ENCODE peak calls at places on chromosomes 3 and 15, in seven cellular contexts. F, H, Y, M, D, L and G are unnamed samples.

GRCh38 chr3:170419301-170420087 is 826 bp downstream of the CLDN11 start:
- DNase-seq in M (no peak), F (peak), D (peak), L (no peak), H (no peak), Y (no peak), G (peak)

GRCh38 chr15:29612096-29612495 is 210.2 kb downstream of the TJP1 start:
- DNase-seq in F (peak), H (peak), Y (no peak), D (peak), L (peak), M (no peak), G (peak)

GRCh38 chr3:122635789-122636188 is 44.9 kb upstream of the PARP14 start:
- DNase-seq in H (peak), Y (no peak), F (no peak), L (no peak), M (peak), D (peak), G (peak)

GRCh38 chr3:79253704-79254103 is 514.1 kb downstream of the ROBO1 start:
- DNase-seq in D (no peak), F (no peak), L (no peak), Y (no peak), M (no peak), H (no peak), G (no peak)

GRCh38 chr3:146845361-146845760 is 240.2 kb upstream of the PLSCR5 start:
- DNase-seq in D (no peak), H (no peak), F (no peak), M (no peak), Y (no peak), L (no peak), G (no peak)

GRCh38 chr15:90037961-90038633 is 37.0 kb downstream of the ZNF710 start:
- DNase-seq in F (peak), D (no peak), Y (no peak), H (peak), L (no peak), M (peak), G (peak)

GRCh38 chr3:137066092-137066491 is 108.3 kb downstream of the IL20RB start:
- DNase-seq in D (no peak), F (no peak), H (no peak), L (no peak), Y (no peak), M (no peak), G (peak)

GRCh38 chr3:189652042-189652441 is 20.9 kb downstream of the TP63 start:
- DNase-seq in Y (no peak), F (peak), M (peak), L (no peak), H (peak), D (no peak), G (peak)

GRCh38 chr15:77627067-77627466 is 5.6 kb downstream of the LINGO1 start:
- DNase-seq in L (no peak), F (no peak), D (no peak), M (no peak), H (no peak), Y (no peak), G (no peak)

GRCh38 chr3:122199552-122199951 is 16.1 kb downstream of the CASR start:
- DNase-seq in F (no peak), L (no peak), Y (no peak), M (no peak), D (no peak), H (no peak), G (no peak)

GRCh38 chr3:127065561-127066270 is 82.8 kb downstream of the PLXNA1 start:
- DNase-seq in Y (no peak), M (no peak), D (no peak), H (no peak), L (no peak), F (no peak), G (peak)

GRCh38 chr15:65641723-65642475 is 20.2 kb downstream of the SLC24A1 start:
- DNase-seq in Y (no peak), D (no peak), L (no peak), M (no peak), H (no peak), F (peak), G (peak)

GRCh38 chr15:62791694-62792093 is 250.9 kb upstream of the TPM1 start:
- DNase-seq in H (no peak), Y (no peak), M (no peak), D (no peak), F (no peak), L (no peak), G (no peak)

GRCh38 chr3:10941972-10942371 is 50.6 kb upstream of the SLC6A1 start:
- DNase-seq in Y (no peak), L (no peak), F (peak), D (no peak), M (peak), H (no peak), G (no peak)

GRCh38 chr15:27828721-27829120 is 270.4 kb downstream of the OCA2 start:
- DNase-seq in M (no peak), Y (no peak), H (no peak), D (no peak), F (no peak), L (no peak), G (no peak)

GRCh38 chr15:64013179-64014043 is 32.9 kb downstream of the DAPK2 start:
- DNase-seq in Y (no peak), F (no peak), D (no peak), L (no peak), H (no peak), M (peak), G (peak)

GRCh38 chr3:170942011-170942410 is 33.6 kb upstream of the EIF5A2 start:
- DNase-seq in M (no peak), Y (no peak), L (no peak), D (no peak), F (no peak), H (no peak), G (no peak)

GRCh38 chr15:82111918-82112317 is 66.1 kb upstream of the MEX3B start:
- DNase-seq in D (no peak), M (no peak), F (no peak), Y (no peak), L (no peak), H (no peak), G (no peak)

GRCh38 chr15:77035999-77036471 is 34.9 kb downstream of the TSPAN3 start:
- DNase-seq in H (no peak), M (no peak), L (no peak), D (no peak), Y (no peak), F (no peak), G (peak)

GRCh38 chr15:79942656-79943481 is 28.1 kb downstream of the BCL2A1 start:
- DNase-seq in D (no peak), Y (no peak), L (no peak), F (no peak), M (peak), H (peak), G (no peak)